ENCODE peak calls at places on chromosomes 12 and 14, in five cellular contexts. K is frontal cortex; N is GM04503; Q is amniotic epithelial cell; E is naive thymus-derived CD4-positive, alpha-beta T cell. P is an unnamed sample.

GRCh38 chr12:131106542-131106941 is 152.8 kb downstream of the ADGRD1 start:
- DNase-seq in K (no peak), N (no peak), Q (no peak), E (no peak), P (no peak)

GRCh38 chr12:53290661-53291060 is 4.7 kb upstream of the PFDN5 start:
- DNase-seq in K (no peak), N (no peak), Q (peak), E (no peak), P (no peak)

GRCh38 chr12:116002890-116003536 is 274.5 kb downstream of the MED13L start:
- DNase-seq in K (no peak), N (no peak), Q (peak), E (no peak), P (peak)

GRCh38 chr12:124835652-124836410 is 27.8 kb downstream of the SCARB1 start:
- DNase-seq in K (no peak), N (no peak), Q (no peak), E (no peak), P (no peak)

GRCh38 chr12:117674313-117674712 is 294.5 kb downstream of the KSR2 start:
- DNase-seq in K (no peak), N (no peak), Q (no peak), E (no peak), P (no peak)

GRCh38 chr14:105843444-105844046 is 317.2 kb downstream of the TMEM121 start:
- DNase-seq in K (no peak), N (no peak), Q (no peak), E (no peak), P (no peak)

GRCh38 chr12:44000309-44000952 is 164.6 kb downstream of the TMEM117 start:
- DNase-seq in K (no peak), N (peak), Q (peak), E (peak), P (peak)

GRCh38 chr14:94680498-94681288 is 68.5 kb downstream of the SERPINA3 start:
- DNase-seq in K (no peak), N (no peak), Q (no peak), E (no peak), P (no peak)

GRCh38 chr12:25894759-25895158 is 63.7 kb upstream of the RASSF8 start:
- DNase-seq in K (no peak), N (no peak), Q (peak), E (no peak), P (no peak)

GRCh38 chr14:56821807-56822615 is 11.7 kb upstream of the OTX2 start:
- DNase-seq in K (no peak), N (no peak), Q (no peak), E (no peak), P (no peak)

GRCh38 chr14:68663385-68664076 is 129.3 kb downstream of the ZFP36L1 start:
- DNase-seq in K (no peak), N (no peak), Q (peak), E (no peak), P (peak)

GRCh38 chr12:117352260-117352659 is 9.2 kb downstream of the NOS1 start:
- DNase-seq in K (peak), N (no peak), Q (no peak), E (no peak), P (no peak)

GRCh38 chr12:91072931-91073330 is 15.1 kb upstream of the KERA start:
- DNase-seq in K (no peak), N (no peak), Q (peak), E (no peak), P (no peak)

GRCh38 chr12:53299101-53299453 is 418 bp upstream of the MYG1 start:
- DNase-seq in K (no peak), N (peak), Q (peak), E (peak), P (peak)

P was measured in fibroblast of pulmonary artery.